ENCODE peak calls at places on chromosomes 6 and 20, in seven cellular contexts. E, U, S, H, Y, Z and L are unnamed samples.

GRCh38 chr20:60232380-60232779 is 274.2 kb downstream of the CDH26 start:
- DNase-seq in S (no peak), Z (no peak), Y (no peak), U (no peak), H (no peak), E (no peak), L (no peak)

GRCh38 chr20:36491901-36492617 is 49.3 kb upstream of the MYL9 start:
- DNase-seq in E (no peak), S (peak; percentile 63), U (no peak), Y (no peak), H (peak; percentile 51), Z (peak; percentile 71), L (no peak)

GRCh38 chr20:10649817-10650200 is 24.0 kb downstream of the JAG1 start:
- DNase-seq in S (no peak), E (no peak), U (no peak), Y (no peak), H (no peak), Z (no peak), L (no peak)

GRCh38 chr20:59159091-59159821 is 4.4 kb upstream of the ZNF831 start:
- DNase-seq in E (peak; percentile 67), Z (peak; percentile 81), U (no peak), Y (no peak), S (no peak), H (no peak), L (no peak)

GRCh38 chr20:19404836-19405235 is 192.4 kb downstream of the SLC24A3 start:
- DNase-seq in Y (no peak), H (no peak), Z (no peak), E (no peak), U (no peak), S (no peak), L (no peak)

GRCh38 chr6:132730560-132730959 is 16.7 kb upstream of the VNN1 start:
- DNase-seq in H (no peak), S (peak; percentile 9), U (no peak), E (no peak), Y (no peak), Z (no peak), L (no peak)

GRCh38 chr20:59300341-59301081 is at the start of gene EDN3:
- DNase-seq in Z (peak; percentile 74), E (peak; percentile 75), S (no peak), Y (no peak), U (no peak), H (no peak), L (no peak)

GRCh38 chr6:15434263-15434662 is 188.4 kb downstream of the JARID2 start:
- DNase-seq in U (no peak), E (peak; percentile 59), S (no peak), H (no peak), Z (peak; percentile 71), Y (no peak), L (no peak)

GRCh38 chr20:23159256-23159922 is 73.3 kb upstream of the CD93 start:
- DNase-seq in Y (no peak), H (no peak), Z (peak; percentile 42), U (no peak), E (no peak), S (no peak), L (no peak)

GRCh38 chr6:118748311-118749062 is 97.1 kb upstream of the CEP85L start:
- DNase-seq in E (peak; percentile 53), Z (peak; percentile 81), S (peak; percentile 38), Y (no peak), H (no peak), U (no peak), L (peak; percentile 3)

GRCh38 chr6:115545410-115545986 is 515.2 kb downstream of the FRK start:
- DNase-seq in S (no peak), Z (peak; percentile 90), H (no peak), Y (peak; percentile 12), E (peak; percentile 89), U (no peak), L (no peak)

GRCh38 chr20:51404297-51405060 is 138.0 kb downstream of the NFATC2 start:
- DNase-seq in Y (no peak), S (no peak), Z (peak; percentile 63), E (no peak), H (peak; percentile 88), U (no peak), L (no peak)

GRCh38 chr20:51661609-51662178 is 106.5 kb downstream of the ATP9A start:
- DNase-seq in Z (no peak), E (no peak), S (no peak), U (peak; percentile 27), Y (no peak), H (no peak), L (no peak)

GRCh38 chr20:36317675-36318074 is 11.5 kb downstream of the DLGAP4 start:
- DNase-seq in Z (peak; percentile 24), S (no peak), E (no peak), U (no peak), H (no peak), Y (no peak), L (no peak)

GRCh38 chr6:111761783-111762312 is 111.4 kb downstream of the FYN start:
- DNase-seq in Y (no peak), H (peak; percentile 86), E (no peak), U (no peak), S (peak; percentile 63), Z (no peak), L (no peak)

GRCh38 chr6:16059496-16059895 is 69.4 kb upstream of the MYLIP start:
- DNase-seq in S (no peak), H (no peak), Y (no peak), Z (peak; percentile 44), E (peak; percentile 57), U (no peak), L (no peak)

GRCh38 chr6:43246301-43247114 is 3.2 kb downstream of the TTBK1 start:
- DNase-seq in Y (peak; percentile 61), E (peak; percentile 97), S (peak; percentile 19), U (no peak), Z (peak; percentile 96), H (peak; percentile 83), L (no peak)

GRCh38 chr20:23145281-23145700 is 59.2 kb upstream of the CD93 start:
- DNase-seq in Z (no peak), U (peak; percentile 71), H (no peak), S (peak; percentile 79), Y (no peak), E (no peak), L (no peak)

GRCh38 chr20:50831605-50832004 is 36.7 kb downstream of the BCAS4 start:
- DNase-seq in S (no peak), Z (peak; percentile 68), H (no peak), U (no peak), E (no peak), Y (no peak), L (no peak)

GRCh38 chr6:12861603-12862002 is 145.0 kb downstream of the PHACTR1 start:
- DNase-seq in U (no peak), S (no peak), E (no peak), Y (no peak), Z (no peak), H (no peak), L (no peak)

GRCh38 chr6:3229566-3230274 is 2.3 kb upstream of the TUBB2B start:
- DNase-seq in Z (peak; percentile 92), H (peak; percentile 46), Y (peak; percentile 42), U (no peak), E (peak; percentile 81), S (no peak), L (no peak)

GRCh38 chr6:47061631-47062300 is 19.6 kb upstream of the ADGRF1 start:
- DNase-seq in Y (no peak), Z (no peak), H (no peak), U (no peak), E (no peak), S (peak; percentile 61), L (no peak)

GRCh38 chr6:136566007-136566487 is 15.8 kb upstream of the MAP7 start:
- DNase-seq in S (no peak), H (no peak), U (no peak), E (no peak), Y (no peak), Z (no peak), L (no peak)

GRCh38 chr6:25013249-25013648 is 77.5 kb upstream of the RIPOR2 start:
- DNase-seq in E (peak; percentile 56), Y (no peak), S (no peak), U (no peak), Z (peak; percentile 55), H (peak; percentile 64), L (no peak)

GRCh38 chr6:168037856-168038255 is 40.4 kb downstream of the KIF25 start:
- DNase-seq in Z (no peak), H (no peak), U (no peak), E (no peak), S (no peak), Y (no peak), L (no peak)

DNA sequence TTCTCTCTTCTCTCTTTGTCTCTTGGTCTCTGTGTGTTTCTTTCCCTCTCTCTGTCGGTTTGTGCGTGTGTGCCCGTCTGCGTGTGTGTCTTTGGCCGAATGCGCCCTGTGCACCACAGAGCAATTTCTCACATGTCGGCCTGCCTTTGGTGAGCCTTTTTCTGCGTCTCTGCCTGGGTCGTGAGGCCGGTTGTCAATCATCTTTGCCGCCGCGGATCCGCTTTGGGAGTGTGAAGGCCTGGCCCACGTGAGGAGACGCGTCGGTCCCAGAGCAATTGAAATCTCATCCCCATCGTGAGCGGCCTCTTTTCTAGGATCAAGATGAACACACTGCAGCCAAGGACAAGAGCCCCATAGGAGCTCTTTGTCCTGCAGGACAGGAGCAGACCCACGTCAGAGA is 580.7 kb upstream of the ZNF337 start:
- DNase-seq in E (no peak), S (no peak), Z (peak; percentile 29), H (no peak), Y (no peak), U (no peak), L (no peak)
- TF ChIP-seq CTCF in E (no peak), S (no peak), Z (no peak), H (no peak), Y (no peak), U (no peak), L (no peak)

DNA sequence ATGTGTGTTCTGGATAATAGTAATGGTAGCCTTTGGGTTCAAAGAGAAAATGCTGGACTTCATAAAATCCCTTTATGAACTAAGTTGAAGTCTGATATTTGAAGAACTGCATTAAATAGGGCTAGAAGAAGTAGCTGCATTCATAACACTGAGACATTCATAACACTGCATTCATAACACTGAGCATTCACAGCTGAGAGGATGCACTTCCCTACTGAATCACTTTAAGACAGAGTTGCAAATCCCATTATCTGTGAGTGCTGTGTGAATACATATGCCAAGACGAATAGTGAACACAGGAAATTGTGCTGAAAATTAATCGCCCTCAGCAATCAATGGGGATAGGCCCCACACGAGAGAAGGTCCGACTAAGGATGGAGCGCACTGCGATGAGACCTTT is 235.5 kb upstream of the PRDM1 start:
- DNase-seq in Z (no peak), Y (no peak), U (no peak), S (no peak), E (no peak), H (no peak), L (no peak)
- TF ChIP-seq CTCF in Z (no peak), Y (no peak), U (no peak), S (no peak), E (no peak), H (no peak), L (no peak)

DNA sequence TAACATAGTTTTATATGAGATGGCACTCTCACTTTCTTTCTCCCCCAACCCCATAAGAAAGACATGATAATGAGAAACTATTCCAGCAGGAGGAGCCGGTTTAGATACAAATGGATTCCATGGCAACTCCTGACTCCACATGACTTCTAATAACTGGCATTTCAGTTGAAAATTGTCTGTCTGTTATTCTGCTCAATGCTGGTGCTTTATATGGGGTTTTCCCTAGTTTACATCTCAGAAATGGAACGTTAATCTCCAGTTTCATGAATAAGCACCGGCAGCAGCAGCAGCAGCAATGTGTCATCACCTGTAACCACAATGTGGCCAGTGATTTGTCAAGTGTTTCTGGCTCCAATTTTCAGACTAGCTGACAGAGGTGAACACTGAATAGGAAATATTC is 8.0 kb upstream of the SIM1 start:
- DNase-seq in Y (no peak), U (no peak), H (no peak), S (no peak), E (peak; percentile 23), Z (no peak), L (no peak)
- TF ChIP-seq CTCF in Y (no peak), U (peak; percentile 7), H (no peak), S (no peak), E (peak; percentile 12), Z (peak; percentile 31), L (no peak)

GRCh38 chr20:44851545-44851944 is 34.0 kb upstream of the YWHAB start:
- DNase-seq in Y (no peak), E (no peak), U (no peak), H (no peak), S (no peak), Z (peak; percentile 54), L (no peak)
- TF ChIP-seq CTCF in Y (no peak), E (no peak), U (no peak), H (no peak), S (no peak), Z (peak; percentile 25), L (no peak)